ENCODE peak calls at places on chromosome 22, in seven cellular contexts. F is heart left ventricle, M is GM23248, R is mesendoderm, T is hepatocyte, W is body of pancreas, Y is left ventricle myocardium inferior. P is an unnamed sample. For H3K4me1, the result is how much of the 10 kb centered on the place peaks cover.

GRCh38 chr22:17103351-17103750 is 17.8 kb downstream of the TMEM121B start:
- DNase-seq in W (no peak), F (no peak), T (no peak), M (no peak), Y (no peak), R (no peak), P (no peak)

GRCh38 chr22:37284807-37285355 is 2.6 kb downstream of the CYTH4 start:
- DNase-seq in W (peak), M (no peak), F (peak), R (no peak), T (no peak), Y (peak), P (no peak)

GRCh38 chr22:44750481-44750880 is 1.9 kb upstream of the ARHGAP8 start:
- DNase-seq in W (no peak), F (no peak), R (no peak), Y (no peak), T (no peak), M (no peak), P (no peak)

GRCh38 chr22:48659393-48659792 is 1168.3 kb downstream of the BRD1 start:
- DNase-seq in R (no peak), T (no peak), W (no peak), Y (no peak), F (peak), M (no peak), P (no peak)

GRCh38 chr22:23064381-23065068 is 5.8 kb upstream of the GNAZ start:
- DNase-seq in W (no peak), F (no peak), T (no peak), M (no peak), Y (no peak), R (no peak), P (peak)

GRCh38 chr22:24164243-24164642 is 17.0 kb upstream of the SUSD2 start:
- DNase-seq in F (no peak), R (no peak), Y (no peak), W (no peak), M (no peak), T (no peak), P (no peak)

GRCh38 chr22:40476341-40476740 is 105.9 kb downstream of the SGSM3 start:
- DNase-seq in F (no peak), M (no peak), R (no peak), T (no peak), W (no peak), Y (no peak), P (no peak)

GRCh38 chr22:35601013-35601580 is 16.0 kb downstream of the MB start:
- DNase-seq in R (no peak), M (no peak), Y (no peak), T (no peak), W (no peak), F (no peak), P (no peak)

GRCh38 chr22:27245056-27245455 is 556.5 kb downstream of the MN1 start:
- DNase-seq in F (no peak), M (no peak), T (no peak), Y (no peak), R (no peak), W (no peak), P (no peak)

GRCh38 chr22:26702906-26703830 is 45.8 kb downstream of the MIAT start:
- DNase-seq in W (no peak), T (no peak), F (no peak), Y (no peak), R (no peak), M (peak), P (no peak)

GRCh38 chr22:44311855-44312170 is 938 bp downstream of the SHISAL1 start:
- DNase-seq in T (peak), R (no peak), W (no peak), F (no peak), M (peak), Y (no peak), P (no peak)

GRCh38 chr22:25572708-25573161 is 8.3 kb downstream of the GRK3 start:
- DNase-seq in T (no peak), F (no peak), W (no peak), R (no peak), Y (no peak), M (no peak), P (no peak)

GRCh38 chr22:29704528-29705285 is 15.1 kb upstream of the CABP7 start:
- DNase-seq in M (peak), T (peak), W (peak), Y (no peak), F (no peak), R (no peak), P (no peak)

GRCh38 chr22:44024288-44024908 is at the start of gene PARVB:
- DNase-seq in M (peak), Y (peak), W (peak), T (peak), F (peak), R (no peak), P (peak)

GRCh38 chr22:20422965-20423635 is 14.5 kb downstream of the SCARF2 start:
- DNase-seq in F (peak), W (peak), Y (peak), R (no peak), M (peak), T (peak), P (peak)

GRCh38 chr22:20238567-20239062 is 29.5 kb downstream of the RTN4R start:
- DNase-seq in Y (no peak), T (peak), R (peak), W (peak), F (peak), M (peak), P (no peak)

GRCh38 chr22:44516841-44517240 is 18.8 kb upstream of the RTL6 start:
- DNase-seq in F (no peak), W (no peak), Y (no peak), T (no peak), R (no peak), M (no peak), P (no peak)

GRCh38 chr22:27487600-27488450 is 313.7 kb downstream of the MN1 start:
- DNase-seq in R (no peak), W (peak), T (peak), Y (no peak), F (no peak), M (peak), P (no peak)

GRCh38 chr22:24120029-24120428 is 61.3 kb upstream of the SUSD2 start:
- DNase-seq in M (no peak), F (peak), T (no peak), R (no peak), Y (peak), W (no peak), P (no peak)

GRCh38 chr22:24894220-24894975 is 52.1 kb downstream of the LHFPL7 start:
- DNase-seq in M (peak), T (peak), R (peak), F (peak), W (peak), Y (peak), P (peak)

GRCh38 chr22:22076361-22076760 is 93.8 kb upstream of the TOP3B start:
- DNase-seq in Y (no peak), W (no peak), M (no peak), F (no peak), T (no peak), R (no peak), P (no peak)

GRCh38 chr22:40679964-40680818 is 907 bp downstream of the MCHR1 start:
- DNase-seq in W (no peak), M (peak), R (peak), T (peak), F (no peak), Y (no peak), P (no peak)

GRCh38 chr22:35733036-35733435 is 15.4 kb downstream of the APOL5 start:
- DNase-seq in Y (no peak), M (no peak), F (no peak), T (no peak), R (no peak), W (no peak), P (no peak)

GRCh38 chr22:49018601-49019000 is 809.1 kb downstream of the BRD1 start:
- DNase-seq in M (no peak), R (no peak), F (peak), Y (no peak), T (no peak), W (no peak), P (peak)

GRCh38 chr22:22030493-22031182 is 48.1 kb upstream of the TOP3B start:
- DNase-seq in W (no peak), M (no peak), Y (peak), R (peak), T (peak), F (no peak), P (peak)

GRCh38 chr22:43796567-43796966 is 15.5 kb downstream of the EFCAB6 start:
- DNase-seq in F (no peak), T (peak), R (peak), W (no peak), M (peak), Y (no peak), P (no peak)

GRCh38 chr22:21929253-21929652 is 23.4 kb downstream of the PPM1F start:
- DNase-seq in F (no peak), M (no peak), Y (no peak), T (no peak), W (no peak), R (no peak), P (no peak)

GRCh38 chr22:27637604-27638003 is 164.0 kb downstream of the MN1 start:
- DNase-seq in R (no peak), Y (no peak), F (no peak), T (no peak), M (peak), W (no peak), P (peak)

GRCh38 chr22:19035474-19036228 is 86.6 kb downstream of the DGCR2 start:
- DNase-seq in T (no peak), Y (no peak), F (peak), R (peak), W (no peak), M (no peak), P (peak)

GRCh38 chr22:19940536-19941364 is 822 bp upstream of the COMT start:
- DNase-seq in T (no peak), R (no peak), M (peak), Y (no peak), F (peak), W (no peak), P (peak)

GRCh38 chr22:35634981-35635540 is 13.2 kb upstream of the APOL6 start:
- DNase-seq in W (no peak), R (no peak), F (no peak), T (no peak), M (no peak), Y (no peak), P (no peak)

GRCh38 chr22:19984201-19984753 is 32.3 kb downstream of the ARVCF start:
- DNase-seq in T (peak), M (peak), F (peak), Y (peak), R (peak), W (peak), P (peak)

GRCh38 chr22:30038219-30038618 is 42.0 kb upstream of the HORMAD2 start:
- DNase-seq in R (peak), W (peak), T (peak), M (peak), F (no peak), Y (no peak), P (no peak)

GRCh38 chr22:17810570-17811116 is 36.4 kb upstream of the BID start:
- DNase-seq in R (no peak), W (no peak), M (no peak), T (no peak), Y (peak), F (peak), P (no peak)

GRCh38 chr22:17443413-17444203 is 74.3 kb downstream of the CECR2 start:
- DNase-seq in M (no peak), R (peak), T (no peak), W (no peak), F (no peak), Y (no peak), P (no peak)

GRCh38 chr22:21738966-21739365 is 3.4 kb upstream of the YPEL1 start:
- DNase-seq in W (no peak), R (no peak), T (no peak), F (no peak), Y (no peak), M (no peak), P (no peak)

DNA sequence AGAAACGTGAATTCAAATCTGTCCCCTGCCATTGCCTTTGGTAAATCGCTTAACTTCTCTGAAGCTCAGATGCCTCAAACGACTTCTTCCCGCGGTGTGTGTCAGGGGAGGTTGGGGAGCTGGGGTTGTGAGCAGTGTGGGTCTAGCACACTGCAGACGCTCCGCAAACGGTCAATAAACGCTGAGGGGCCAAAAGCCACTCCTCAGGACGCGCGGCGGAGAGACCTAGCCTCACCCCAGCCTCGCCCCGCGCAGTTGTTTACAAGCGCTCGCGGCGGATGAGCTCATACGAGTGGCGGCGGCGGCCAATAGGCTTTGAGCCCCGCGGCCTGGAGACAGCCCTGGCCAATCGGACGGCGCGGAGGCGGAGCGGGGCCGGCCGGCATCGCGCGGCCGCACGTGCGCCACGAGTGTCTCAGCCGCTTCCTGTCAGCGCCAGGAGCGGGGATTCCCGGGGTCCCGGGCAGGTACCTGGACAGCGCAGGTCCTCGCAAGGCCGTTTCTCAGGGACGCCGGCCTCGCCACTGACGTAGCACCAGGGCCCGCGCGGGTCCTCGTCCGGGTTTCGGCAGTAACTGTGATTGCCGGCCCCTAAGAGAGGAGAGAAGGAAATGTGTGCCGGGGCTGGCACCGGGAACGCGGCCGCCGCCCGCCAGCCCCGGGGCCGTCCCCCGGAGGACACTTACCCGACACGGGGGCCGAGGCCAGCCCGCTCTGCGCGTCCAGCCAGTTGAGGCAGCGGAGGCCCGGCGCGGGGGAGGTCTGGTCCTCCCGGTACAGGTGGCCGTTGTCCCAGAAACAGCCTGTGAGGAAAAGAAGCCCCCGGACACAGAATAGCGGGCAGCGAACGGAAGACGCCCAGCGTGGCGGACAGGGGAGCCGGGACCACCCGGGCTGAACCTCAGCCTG is 1.5 kb downstream of the PIK3IP1 start:
- DNase-seq in T (peak), R (peak), M (peak), W (peak), Y (peak), F (peak), P (peak)
- H3K27ac ChIP-seq in T (peak), R (no peak), M (peak), W (peak), Y (peak), F (peak), P (peak)

DNA sequence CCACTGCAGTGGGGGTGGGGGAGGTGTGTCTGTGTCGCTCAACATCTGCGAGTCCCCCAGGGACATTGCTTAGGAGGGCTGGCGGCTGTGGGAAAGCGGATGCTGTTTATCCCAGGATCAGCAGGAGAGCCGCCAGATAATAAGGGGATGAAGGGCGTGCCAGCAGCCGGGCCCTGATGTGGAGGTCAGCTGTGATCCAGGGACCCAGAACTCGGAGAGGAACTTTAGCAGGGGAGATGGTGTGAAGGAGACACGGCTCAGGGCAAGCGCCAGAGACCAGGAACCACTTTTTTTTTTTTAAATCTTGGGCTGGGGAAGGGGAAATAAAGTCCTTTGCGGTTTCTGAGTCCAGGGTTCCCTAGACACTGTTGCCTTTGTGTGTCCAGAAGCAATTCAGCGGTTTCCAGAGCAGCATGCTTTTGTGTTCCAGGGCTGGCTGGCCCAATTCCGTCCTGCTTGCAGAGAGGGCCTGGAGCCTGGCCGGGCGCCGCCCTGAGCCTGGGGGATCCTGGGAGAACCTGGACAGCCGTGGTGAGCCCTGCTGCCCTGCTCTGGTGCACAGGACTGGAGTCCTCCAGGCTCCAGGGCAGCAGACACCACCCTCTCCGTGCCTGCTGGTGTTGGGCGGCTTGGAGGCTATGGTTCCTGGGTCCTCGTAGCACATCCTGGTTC is at the start of gene GRAMD4:
- DNase-seq in T (no peak), M (peak), Y (peak), R (peak), F (peak), W (no peak), P (no peak)
- H3K4me1 ChIP-seq in T (under half), M (under half), Y (half or more), R (under half), F (under half), W (under half), P (under half)

GRCh38 chr22:32707971-32708370 is 93.5 kb upstream of the TIMP3 start:
- DNase-seq in Y (no peak), W (no peak), R (no peak), F (no peak), T (no peak), M (peak), P (no peak)
- H3K4me3 ChIP-seq in Y (no peak), W (no peak), R (no peak), F (no peak), T (no peak), M (no peak), P (no peak)

GRCh38 chr22:50302041-50302541 is 5.4 kb downstream of the PLXNB2 start:
- DNase-seq in Y (no peak), W (peak), T (peak), R (no peak), F (peak), M (peak), P (no peak)
- H3K27ac ChIP-seq in Y (peak), W (peak), T (peak), R (no peak), F (peak), M (peak), P (no peak)

GRCh38 chr22:42697542-42698013 is 23.1 kb downstream of the A4GALT start:
- DNase-seq in R (peak), W (peak), T (peak), Y (peak), F (peak), M (peak), P (peak)
- H3K4me1 ChIP-seq in R (under half), W (under half), T (under half), Y (half or more), F (half or more), M (under half), P (under half)

GRCh38 chr22:38569181-38569971 is 607 bp downstream of the DMC1 start:
- DNase-seq in Y (peak), F (peak), M (peak), W (no peak), R (no peak), T (no peak), P (no peak)
- H3K4me3 ChIP-seq in Y (peak), F (peak), M (peak), W (peak), R (peak), T (peak), P (no peak)

P was measured in aorta.